ENCODE peak calls at places on chromosomes 16 and 17, in nine cellular contexts. D, Y, B, X, O, G, S, R and V are unnamed samples.

GRCh38 chr17:19376799-19377198 is 1.5 kb upstream of the MAPK7 start:
- DNase-seq in S (no peak), O (no peak), G (peak), Y (no peak), D (no peak), X (peak), B (no peak), R (no peak), V (peak)

GRCh38 chr17:8212312-8213180 is 2.2 kb upstream of the AURKB start:
- DNase-seq in S (no peak), Y (no peak), X (no peak), G (no peak), R (no peak), O (no peak), D (no peak), B (no peak), V (no peak)

GRCh38 chr16:60902114-60902513 is 1134.1 kb downstream of the CDH8 start:
- DNase-seq in O (no peak), B (no peak), D (no peak), Y (no peak), R (no peak), X (no peak), G (no peak), S (no peak), V (no peak)

GRCh38 chr16:75810342-75810741 is 84.1 kb upstream of the CPHXL start:
- DNase-seq in D (no peak), B (no peak), S (no peak), Y (no peak), G (no peak), R (no peak), X (no peak), O (no peak), V (no peak)

GRCh38 chr16:57624806-57625500 is 3.5 kb upstream of the ADGRG1 start:
- DNase-seq in O (no peak), Y (no peak), S (no peak), D (no peak), B (peak), G (no peak), X (no peak), R (no peak), V (no peak)

GRCh38 chr17:78242024-78242742 is 10.8 kb downstream of the TMEM235 start:
- DNase-seq in D (no peak), B (no peak), S (peak), Y (no peak), G (no peak), X (no peak), R (no peak), O (no peak), V (no peak)

GRCh38 chr16:71407731-71408130 is 34.1 kb downstream of the TLE7 start:
- DNase-seq in G (no peak), R (no peak), S (no peak), D (no peak), Y (no peak), X (no peak), B (no peak), O (no peak), V (no peak)

GRCh38 chr17:72381597-72382397 is 261.0 kb downstream of the SOX9 start:
- DNase-seq in B (no peak), Y (no peak), O (no peak), S (no peak), D (no peak), R (no peak), X (peak), G (peak), V (no peak)

GRCh38 chr17:39099686-39100293 is 51.6 kb downstream of the PLXDC1 start:
- DNase-seq in Y (peak), S (no peak), D (no peak), G (no peak), X (no peak), B (no peak), O (no peak), R (no peak), V (no peak)

GRCh38 chr17:5526821-5527598 is 40.6 kb downstream of the MIS12 start:
- DNase-seq in S (peak), B (peak), R (peak), D (no peak), Y (peak), G (no peak), O (no peak), X (peak), V (no peak)

GRCh38 chr16:81035975-81036750 is 521 bp downstream of the ATMIN start:
- DNase-seq in S (peak), O (peak), R (no peak), D (peak), G (no peak), B (no peak), Y (peak), X (peak), V (peak)

GRCh38 chr17:2056221-2057129 is 1.6 kb downstream of the HIC1 start:
- DNase-seq in O (peak), G (no peak), S (peak), Y (no peak), R (no peak), X (no peak), B (no peak), D (peak), V (no peak)

GRCh38 chr17:45366049-45366448 is 49.2 kb upstream of the MAP3K14 start:
- DNase-seq in Y (no peak), S (no peak), D (no peak), O (no peak), X (no peak), R (no peak), B (no peak), G (no peak), V (no peak)

GRCh38 chr17:37710344-37710886 is 34.4 kb downstream of the HNF1B start:
- DNase-seq in B (no peak), X (peak), G (peak), O (no peak), Y (peak), D (peak), R (no peak), S (no peak), V (peak)

GRCh38 chr17:14299261-14300093 is 1.4 kb upstream of the HS3ST3B1 start:
- DNase-seq in B (no peak), G (no peak), X (no peak), D (peak), Y (no peak), S (peak), R (no peak), O (no peak), V (no peak)

GRCh38 chr17:39926135-39926587 is 1.2 kb downstream of the ORMDL3 start:
- DNase-seq in G (no peak), O (no peak), R (no peak), B (no peak), S (no peak), X (no peak), Y (no peak), D (no peak), V (no peak)

GRCh38 chr17:81713556-81714411 is 1.7 kb downstream of the SLC25A10 start:
- DNase-seq in Y (no peak), D (no peak), S (no peak), B (no peak), X (peak), O (no peak), R (no peak), G (no peak), V (no peak)

GRCh38 chr17:60699090-60699489 is 21.4 kb downstream of the BCAS3 start:
- DNase-seq in X (no peak), S (no peak), G (no peak), O (no peak), D (no peak), B (no peak), Y (no peak), R (no peak), V (no peak)

GRCh38 chr16:86809458-86809955 is 231.2 kb downstream of the FOXL1 start:
- DNase-seq in X (no peak), Y (peak), G (no peak), O (no peak), S (no peak), R (no peak), B (no peak), D (no peak), V (no peak)

GRCh38 chr17:64679710-64680216 is 17.7 kb upstream of the SMURF2 start:
- DNase-seq in G (no peak), R (peak), O (no peak), B (no peak), D (no peak), S (no peak), X (no peak), Y (peak), V (no peak)

GRCh38 chr17:19311016-19311415 is 51.5 kb downstream of the B9D1 start:
- DNase-seq in S (no peak), G (no peak), D (no peak), Y (no peak), R (no peak), O (no peak), X (no peak), B (peak), V (no peak)

GRCh38 chr16:48499822-48500440 is 110.0 kb downstream of the N4BP1 start:
- DNase-seq in G (no peak), O (no peak), Y (peak), B (peak), S (no peak), D (no peak), R (no peak), X (peak), V (no peak)

GRCh38 chr16:20784204-20784603 is 20.4 kb downstream of the ACSM3 start:
- DNase-seq in D (no peak), O (no peak), Y (no peak), G (no peak), B (no peak), S (no peak), X (no peak), R (no peak), V (no peak)